ENCODE peak calls at places on chromosomes 11 and 22, in four cellular contexts. M, U, L and D are unnamed samples.

GRCh38 chr22:24363243-24363642 is 64.2 kb upstream of the ADORA2A start:
- DNase-seq in M (no peak), U (no peak), L (no peak), D (no peak)

GRCh38 chr22:28019360-28019759 is 100.3 kb upstream of the PITPNB start:
- DNase-seq in M (no peak), U (no peak), L (no peak), D (no peak)

GRCh38 chr22:27115410-27115809 is 458.0 kb downstream of the MIAT start:
- DNase-seq in M (no peak), U (no peak), L (no peak), D (no peak)

GRCh38 chr11:100978442-100978841 is 151.2 kb downstream of the PGR start:
- DNase-seq in M (peak), U (no peak), L (no peak), D (no peak)

GRCh38 chr11:16981651-16982194 is 32.5 kb downstream of the PLEKHA7 start:
- DNase-seq in M (peak), U (no peak), L (peak), D (no peak)

GRCh38 chr11:3058753-3059664 is 1.8 kb upstream of the CARS1 start:
- DNase-seq in M (peak), U (no peak), L (peak), D (peak)

GRCh38 chr22:40043086-40043485 is 48.3 kb downstream of the FAM83F start:
- DNase-seq in M (no peak), U (no peak), L (no peak), D (no peak)

GRCh38 chr11:1834132-1834610 is 619 bp upstream of the SYT8 start:
- DNase-seq in M (no peak), U (no peak), L (peak), D (no peak)

GRCh38 chr11:119322360-119322739 is 5.4 kb upstream of the MCAM start:
- DNase-seq in M (no peak), U (no peak), L (no peak), D (peak)

GRCh38 chr11:111446404-111447152 is 65.6 kb downstream of the BTG4 start:
- DNase-seq in M (peak), U (peak), L (peak), D (peak)

GRCh38 chr11:15815246-15816209 is 540.8 kb downstream of the SOX6 start:
- DNase-seq in M (no peak), U (no peak), L (no peak), D (no peak)

GRCh38 chr11:1968454-1968995 is 21.4 kb downstream of the MRPL23 start:
- DNase-seq in M (peak), U (no peak), L (no peak), D (no peak)

GRCh38 chr11:61828629-61829407 is 718 bp downstream of the FADS2 start:
- DNase-seq in M (peak), U (no peak), L (no peak), D (no peak)

GRCh38 chr11:119029340-119030028 is 1.2 kb downstream of the SLC37A4 start:
- DNase-seq in M (no peak), U (no peak), L (peak), D (peak)

DNA sequence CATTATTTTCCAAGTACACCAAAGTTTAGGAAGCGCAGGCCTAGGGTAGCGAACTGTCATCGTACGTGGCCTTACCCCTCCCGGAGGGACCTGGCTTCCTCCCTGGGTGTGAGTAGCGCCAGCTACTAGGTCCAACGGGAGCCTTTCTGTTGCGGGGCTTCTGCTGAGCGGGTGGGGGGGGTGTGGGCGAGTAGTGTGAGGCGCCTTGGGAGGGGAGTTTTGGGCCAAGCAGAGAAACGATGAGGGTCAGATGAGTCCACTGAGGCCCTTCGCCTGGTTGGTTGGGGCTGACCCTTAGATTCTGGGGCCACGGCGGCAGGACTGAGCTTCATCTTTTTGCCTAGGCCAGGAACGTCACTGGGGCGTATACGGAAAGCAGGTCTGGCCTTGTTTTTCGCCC is 868 bp downstream of the TEF start:
- DNase-seq in M (no peak), U (no peak), L (no peak), D (no peak)
- TF ChIP-seq CREM in M (no peak), U (no peak), L (no peak), D (no peak)

GRCh38 chr11:94938399-94939055 is 34.8 kb downstream of the CWC15 start:
- DNase-seq in M (no peak), U (no peak), L (no peak), D (no peak)
- TF ChIP-seq CREM in M (no peak), U (no peak), L (no peak), D (no peak)

GRCh38 chr11:123188508-123189165 is 6.4 kb downstream of the CLMP start:
- DNase-seq in M (no peak), U (no peak), L (no peak), D (no peak)
- TF ChIP-seq CREM in M (no peak), U (no peak), L (no peak), D (no peak)

GRCh38 chr22:20606784-20607128 is 99.3 kb downstream of the MED15 start:
- DNase-seq in M (no peak), U (no peak), L (no peak), D (no peak)

GRCh38 chr22:20607157-20607907 is 99.9 kb downstream of the MED15 start:
- DNase-seq in M (no peak), U (no peak), L (no peak), D (no peak)

GRCh38 chr22:20605328-20605727 is 97.9 kb downstream of the MED15 start:
- DNase-seq in M (no peak), U (no peak), L (no peak), D (no peak)

GRCh38 chr22:20604776-20605221 is 97.4 kb downstream of the MED15 start:
- DNase-seq in M (no peak), U (no peak), L (peak), D (peak)

GRCh38 chr22:20606041-20606783 is 98.8 kb downstream of the MED15 start:
- DNase-seq in M (peak), U (no peak), L (peak), D (peak)
- TF ChIP-seq CREM in M (no peak), U (no peak), L (no peak), D (peak)

GRCh38 chr11:79427126-79427525 is 13.7 kb downstream of the TENM4 start:
- DNase-seq in M (no peak), U (no peak), L (no peak), D (no peak)

GRCh38 chr11:79428406-79428805 is 12.4 kb downstream of the TENM4 start:
- DNase-seq in M (no peak), U (no peak), L (no peak), D (no peak)

GRCh38 chr11:79431535-79431934 is 9.3 kb downstream of the TENM4 start:
- DNase-seq in M (no peak), U (no peak), L (no peak), D (no peak)

GRCh38 chr11:79434263-79434662 is 6.6 kb downstream of the TENM4 start:
- DNase-seq in M (no peak), U (no peak), L (no peak), D (no peak)

GRCh38 chr11:79430280-79430679 is 10.6 kb downstream of the TENM4 start:
- DNase-seq in M (no peak), U (no peak), L (no peak), D (no peak)
- TF ChIP-seq CREM in M (no peak), U (no peak), L (no peak), D (no peak)

GRCh38 chr22:37778370-37779009 is 29.2 kb upstream of the GCAT start:
- DNase-seq in M (no peak), U (no peak), L (no peak), D (no peak)

GRCh38 chr22:37776639-37777005 is 31.1 kb upstream of the GCAT start:
- DNase-seq in M (no peak), U (no peak), L (no peak), D (no peak)

GRCh38 chr22:37777122-37777687 is 30.5 kb upstream of the GCAT start:
- DNase-seq in M (no peak), U (peak), L (peak), D (peak)

GRCh38 chr22:37774728-37775127 is 33.0 kb upstream of the GCAT start:
- DNase-seq in M (no peak), U (no peak), L (no peak), D (no peak)

GRCh38 chr22:37775785-37776638 is 31.7 kb upstream of the GCAT start:
- DNase-seq in M (no peak), U (no peak), L (no peak), D (no peak)
- TF ChIP-seq CREM in M (no peak), U (no peak), L (no peak), D (no peak)

GRCh38 chr11:77073328-77074001 is 6.7 kb downstream of the CAPN5 start:
- DNase-seq in M (no peak), U (no peak), L (peak), D (peak)
- TF ChIP-seq CREM in M (no peak), U (no peak), L (no peak), D (no peak)

DNA sequence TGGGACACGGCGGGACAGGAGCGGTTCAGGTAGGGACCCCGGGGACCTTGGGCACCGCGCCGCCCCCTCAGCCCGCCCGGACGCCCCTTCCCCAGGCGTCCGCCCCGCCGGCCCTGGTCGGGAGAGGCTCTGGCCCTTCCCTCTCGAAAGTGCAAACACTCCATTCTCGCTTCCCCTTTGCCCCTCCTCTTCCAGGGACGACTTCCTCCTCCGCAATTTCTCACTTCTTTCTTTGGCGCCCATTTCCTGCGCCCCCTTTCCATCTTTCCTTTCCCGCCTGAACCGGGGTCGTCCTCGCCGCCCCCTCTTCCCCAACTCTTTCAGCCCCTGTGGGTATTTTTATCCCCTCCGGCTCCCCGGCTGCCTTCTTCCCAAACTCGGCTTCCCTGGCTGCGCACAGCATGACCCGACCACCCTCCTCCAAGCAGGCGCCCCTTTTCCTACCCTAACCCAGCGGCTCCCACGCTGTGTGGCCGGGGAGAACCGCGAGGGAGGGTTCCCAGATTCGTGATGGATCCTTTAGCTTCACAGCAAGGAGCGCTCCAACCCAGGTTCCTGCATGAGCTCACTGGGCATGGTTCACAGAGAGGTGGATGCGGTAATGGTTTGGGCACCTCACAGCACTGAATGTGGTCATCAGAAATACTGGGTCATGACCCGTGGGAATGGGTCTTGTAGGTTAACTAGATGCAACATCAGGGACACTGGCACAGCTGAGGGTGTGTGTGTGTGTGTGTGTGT is 689 bp downstream of the RAB39A start:
- DNase-seq in M (peak), U (no peak), L (no peak), D (no peak)
- TF ChIP-seq CREM in M (no peak), U (peak), L (no peak), D (no peak)

GRCh38 chr11:57294225-57295131 is 30.3 kb downstream of the TNKS1BP1 start:
- DNase-seq in M (no peak), U (no peak), L (no peak), D (no peak)
- TF ChIP-seq CREM in M (no peak), U (no peak), L (no peak), D (no peak)